ENCODE peak calls at places on chromosome 1, in ten cellular contexts. Z is EH; B is neural crest cell; L is activated CD4-positive, alpha-beta T cell treated with anti-CD3 and anti-CD28 coated beads, Interleukin-2, amount 50 U/mL, for 1 hour; Y is RCC 7860; I is CD4-positive, CD25-positive, alpha-beta regulatory T cell; M is activated CD4-positive, alpha-beta memory T cell treated with anti-CD3 and anti-CD28 coated beads, Interleukin-2, amount 10 ng/mL, durations not matched to agents 7 days and 5 days; Q is stimulated activated CD4-positive, alpha-beta T cell treated with anti-CD3 and anti-CD28 coated beads, Interleukin-15, amount 100 ng/mL, for 24 hours; E is T1000; N is ACHN. X is an unnamed sample.

GRCh38 chr1:63902844-63903589 is 129.2 kb downstream of the ROR1 start:
- DNase-seq in Z (no peak), B (no peak), L (no peak), Y (no peak), I (no peak), M (no peak), Q (no peak), E (no peak), N (no peak), X (no peak)

GRCh38 chr1:226710501-226710900 is 28.6 kb downstream of the ITPKB start:
- DNase-seq in Z (no peak), B (no peak), L (no peak), Y (no peak), I (no peak), M (no peak), Q (no peak), E (no peak), N (no peak), X (no peak)

GRCh38 chr1:109631513-109632260 is 12.1 kb downstream of the AMPD2 start:
- DNase-seq in Z (no peak), B (no peak), L (no peak), Y (no peak), I (no peak), M (no peak), Q (no peak), E (no peak), N (no peak), X (no peak)

GRCh38 chr1:115478933-115479551 is 141.0 kb upstream of the NGF start:
- DNase-seq in Z (no peak), B (no peak), L (no peak), Y (no peak), I (no peak), M (no peak), Q (no peak), E (no peak), N (no peak), X (peak)

GRCh38 chr1:225427249-225428065 is at the start of gene LBR:
- DNase-seq in Z (peak), B (peak), L (peak), Y (no peak), I (peak), M (peak), Q (peak), E (no peak), N (peak), X (no peak)

GRCh38 chr1:175197536-175197935 is 5.0 kb upstream of the KIAA0040 start:
- DNase-seq in Z (peak), B (no peak), L (no peak), Y (no peak), I (no peak), M (no peak), Q (no peak), E (peak), N (no peak), X (no peak)

GRCh38 chr1:176801553-176802020 is 338.6 kb downstream of the PAPPA2 start:
- DNase-seq in Z (peak), B (no peak), L (no peak), Y (no peak), I (no peak), M (no peak), Q (no peak), E (peak), N (no peak), X (peak)

GRCh38 chr1:227897704-227898438 is 49.9 kb downstream of the WNT9A start:
- DNase-seq in Z (no peak), B (no peak), L (no peak), Y (no peak), I (no peak), M (peak), Q (peak), E (no peak), N (no peak), X (no peak)

GRCh38 chr1:16184557-16185303 is 27.7 kb downstream of the ARHGEF19 start:
- DNase-seq in Z (no peak), B (no peak), L (no peak), Y (no peak), I (no peak), M (no peak), Q (no peak), E (no peak), N (no peak), X (no peak)

GRCh38 chr1:153922076-153922837 is 515 bp downstream of the GATAD2B start:
- DNase-seq in Z (peak), B (no peak), L (peak), Y (peak), I (no peak), M (peak), Q (peak), E (no peak), N (peak), X (peak)

GRCh38 chr1:244988521-244988920 is 124.2 kb upstream of the HNRNPU start:
- DNase-seq in Z (peak), B (no peak), L (no peak), Y (no peak), I (no peak), M (no peak), Q (no peak), E (no peak), N (no peak), X (no peak)

GRCh38 chr1:170261669-170262068 is 115.9 kb downstream of the NTMT2 start:
- DNase-seq in Z (peak), B (no peak), L (no peak), Y (no peak), I (no peak), M (no peak), Q (no peak), E (no peak), N (no peak), X (no peak)

GRCh38 chr1:197619008-197619640 is 156.2 kb downstream of the DENND1B start:
- DNase-seq in Z (peak), B (no peak), L (no peak), Y (no peak), I (peak), M (no peak), Q (no peak), E (no peak), N (peak), X (peak)

GRCh38 chr1:170959385-170959784 is 24.1 kb downstream of the MROH9 start:
- DNase-seq in Z (peak), B (no peak), L (no peak), Y (no peak), I (no peak), M (no peak), Q (no peak), E (no peak), N (no peak), X (no peak)

GRCh38 chr1:21833392-21833976 is 21.4 kb downstream of the LDLRAD2 start:
- DNase-seq in Z (no peak), B (no peak), L (no peak), Y (no peak), I (no peak), M (no peak), Q (no peak), E (no peak), N (no peak), X (no peak)

GRCh38 chr1:85611856-85612255 is 31.3 kb downstream of the CCN1 start:
- DNase-seq in Z (peak), B (no peak), L (no peak), Y (peak), I (no peak), M (no peak), Q (no peak), E (peak), N (peak), X (no peak)